ENCODE peak calls at places on chromosome 13, in six cellular contexts. L is bronchial epithelial cell, X is left lung, W is glutamatergic neuron, A is right atrium auricular region, G is GM12865. K is an unnamed sample.

GRCh38 chr13:66492479-66492878 is 737.7 kb downstream of the PCDH9 start:
- DNase-seq in X (no peak), A (no peak), W (no peak), L (peak; percentile 24), G (peak; percentile 2), K (no peak)

GRCh38 chr13:99005609-99006008 is 27.7 kb upstream of the DOCK9 start:
- DNase-seq in L (no peak), G (no peak), W (no peak), A (no peak), X (no peak), K (no peak)

GRCh38 chr13:109243311-109243951 is 543.0 kb downstream of the IRS2 start:
- DNase-seq in W (no peak), G (no peak), A (no peak), L (peak; percentile 79), X (no peak), K (peak; percentile 95)

GRCh38 chr13:114263590-114263989 is 17.8 kb upstream of the UPF3A start:
- DNase-seq in L (no peak), G (peak; percentile 55), X (no peak), W (no peak), A (no peak), K (no peak)

GRCh38 chr13:84961023-84961422 is 838.2 kb downstream of the SLITRK6 start:
- DNase-seq in W (no peak), L (no peak), X (peak; percentile 42), A (no peak), G (no peak), K (no peak)

GRCh38 chr13:87981416-87981815 is 310.2 kb downstream of the SLITRK5 start:
- DNase-seq in W (no peak), L (no peak), X (no peak), A (no peak), G (no peak), K (no peak)

GRCh38 chr13:42883771-42884170 is 102.4 kb downstream of the FAM216B start:
- DNase-seq in G (peak; percentile 12), X (no peak), A (no peak), L (peak; percentile 33), W (peak; percentile 74), K (peak; percentile 79)

GRCh38 chr13:29908411-29908810 is 58.0 kb upstream of the UBL3 start:
- DNase-seq in A (no peak), G (no peak), X (no peak), L (peak; percentile 27), W (no peak), K (no peak)

GRCh38 chr13:74771964-74772363 is 637.8 kb upstream of the KLF12 start:
- DNase-seq in G (no peak), X (no peak), A (no peak), L (peak; percentile 66), W (no peak), K (peak; percentile 83)

GRCh38 chr13:46736568-46736967 is 60.4 kb downstream of the ESD start:
- DNase-seq in L (no peak), A (no peak), G (no peak), X (no peak), W (no peak), K (no peak)

GRCh38 chr13:114161644-114162532 is 17.2 kb upstream of the CFAP97D2 start:
- DNase-seq in W (no peak), A (no peak), G (no peak), L (peak; percentile 8), X (peak; percentile 92), K (peak; percentile 34)

GRCh38 chr13:44715287-44716224 is 139.4 kb upstream of the TSC22D1 start:
- DNase-seq in W (no peak), X (no peak), A (no peak), L (no peak), G (no peak), K (no peak)

GRCh38 chr13:72696590-72696989 is 30.8 kb downstream of the MZT1 start:
- DNase-seq in G (no peak), A (no peak), L (peak; percentile 33), X (no peak), W (no peak), K (peak; percentile 40)

GRCh38 chr13:23160241-23161175 is 20.3 kb upstream of the SGCG start:
- DNase-seq in X (peak; percentile 74), A (no peak), W (peak; percentile 38), G (no peak), L (no peak), K (no peak)

GRCh38 chr13:23159587-23160240 is 21.1 kb upstream of the SGCG start:
- DNase-seq in W (peak; percentile 21), X (no peak), L (no peak), A (no peak), G (no peak), K (no peak)

GRCh38 chr13:23161176-23161825 is 19.5 kb upstream of the SGCG start:
- DNase-seq in L (no peak), W (no peak), G (no peak), A (no peak), X (no peak), K (no peak)

GRCh38 chr13:23159205-23159586 is 21.6 kb upstream of the SGCG start:
- DNase-seq in W (peak; percentile 82), A (no peak), G (peak; percentile 18), L (peak; percentile 25), X (no peak), K (peak; percentile 29)
- TF ChIP-seq CTCF in W (peak; percentile 82), A (peak; percentile 75), G (peak; percentile 43), L (peak; percentile 74), X (peak; percentile 50), K (peak; percentile 67)

GRCh38 chr13:100290165-100290801 is 201.4 kb downstream of the PCCA start:
- DNase-seq in L (no peak), X (peak; percentile 34), G (no peak), A (no peak), W (no peak), K (peak; percentile 53)
- TF ChIP-seq CTCF in L (no peak), X (no peak), G (no peak), A (no peak), W (no peak), K (no peak)

GRCh38 chr13:39035799-39036198 is 2.1 kb downstream of the PROSER1 start:
- DNase-seq in G (no peak), A (no peak), X (no peak), W (no peak), L (no peak), K (peak; percentile 2)

GRCh38 chr13:39035204-39035603 is 2.7 kb downstream of the PROSER1 start:
- DNase-seq in X (no peak), A (no peak), G (no peak), L (no peak), W (no peak), K (peak; percentile 24)

GRCh38 chr13:39034085-39034484 is 3.8 kb downstream of the PROSER1 start:
- DNase-seq in G (no peak), L (no peak), A (no peak), X (no peak), W (no peak), K (no peak)

GRCh38 chr13:39036212-39036611 is 1.7 kb downstream of the PROSER1 start:
- DNase-seq in A (no peak), W (no peak), X (no peak), G (peak; percentile 64), L (peak; percentile 47), K (peak; percentile 59)

GRCh38 chr13:39032150-39032549 is 5.7 kb downstream of the PROSER1 start:
- DNase-seq in A (no peak), X (no peak), W (no peak), G (no peak), L (no peak), K (no peak)
- TF ChIP-seq CTCF in A (no peak), X (no peak), W (no peak), G (no peak), L (no peak), K (no peak)

GRCh38 chr13:112113851-112114250 is 46.9 kb downstream of the SOX1 start:
- DNase-seq in G (no peak), L (no peak), W (no peak), X (no peak), A (no peak), K (no peak)
- TF ChIP-seq CTCF in G (no peak), L (no peak), W (no peak), X (no peak), A (no peak), K (no peak)

DNA sequence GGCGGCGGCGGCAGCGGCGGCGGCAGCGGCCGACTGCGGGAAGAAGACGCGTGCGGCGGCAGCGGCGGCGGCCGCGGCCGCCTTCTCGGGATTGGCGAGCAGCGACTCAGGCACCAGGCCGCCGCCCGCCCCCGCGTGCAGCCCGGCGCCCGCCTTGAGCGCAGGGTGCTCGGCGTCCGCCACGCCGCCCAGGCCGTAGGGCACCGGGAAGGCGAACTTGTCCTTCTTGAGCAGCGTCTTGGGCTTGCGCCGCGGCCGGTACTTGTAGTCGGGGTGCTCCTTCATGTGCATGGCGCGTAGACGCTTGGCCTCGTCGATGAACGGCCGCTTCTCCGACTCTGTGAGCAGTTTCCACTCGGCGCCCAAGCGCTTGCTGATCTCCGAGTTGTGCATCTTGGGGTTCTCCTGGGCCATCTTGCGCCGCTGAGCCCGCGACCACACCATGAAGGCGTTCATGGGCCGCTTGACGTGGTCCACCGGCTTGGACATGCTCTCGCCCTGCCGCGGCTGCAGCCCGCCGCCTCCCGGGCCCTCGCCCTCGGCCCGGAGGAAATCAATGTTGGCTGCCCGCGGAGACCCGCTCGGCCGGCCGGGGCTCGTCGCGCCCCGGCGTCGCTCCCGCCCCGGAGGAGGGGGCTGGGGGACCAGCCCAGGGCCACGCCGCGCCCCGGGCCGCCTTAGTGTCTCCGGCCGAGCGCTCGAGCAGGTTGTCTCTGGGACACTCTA is 621 bp downstream of the SOX21 start:
- DNase-seq in G (no peak), X (peak; percentile 81), L (no peak), A (no peak), W (peak; percentile 45), K (peak; percentile 32)
- TF ChIP-seq CTCF in G (no peak), X (no peak), L (no peak), A (no peak), W (no peak), K (no peak)

GRCh38 chr13:27283906-27284523 is 13.4 kb downstream of the RASL11A start:
- DNase-seq in W (no peak), L (no peak), A (no peak), G (peak; percentile 51), X (no peak), K (peak; percentile 43)
- TF ChIP-seq CTCF in W (no peak), L (peak; percentile 37), A (peak; percentile 59), G (peak; percentile 44), X (no peak), K (peak; percentile 40)

GRCh38 chr13:51577690-51578089 is 6.6 kb upstream of the WDFY2 start:
- DNase-seq in L (peak; percentile 82), G (no peak), X (no peak), A (no peak), W (no peak), K (no peak)

GRCh38 chr13:51579676-51580075 is 4.6 kb upstream of the WDFY2 start:
- DNase-seq in X (no peak), L (no peak), A (no peak), G (no peak), W (no peak), K (no peak)

GRCh38 chr13:51581148-51581820 is 3.0 kb upstream of the WDFY2 start:
- DNase-seq in G (peak; percentile 9), X (no peak), L (no peak), W (no peak), A (no peak), K (no peak)

GRCh38 chr13:51576754-51577153 is 7.5 kb upstream of the WDFY2 start:
- DNase-seq in G (no peak), A (no peak), X (no peak), W (no peak), L (peak; percentile 83), K (no peak)
- TF ChIP-seq CTCF in G (no peak), A (no peak), X (no peak), W (no peak), L (no peak), K (no peak)